ENCODE peak calls at places on chromosomes 3 and 15, in four cellular contexts. S is testis, R is stomach, A is HCT116. T is an unnamed sample.

GRCh38 chr3:75224419-75224818 is 439.7 kb upstream of the FRG2C start:
- DNase-seq in R (no peak), S (no peak), A (no peak), T (no peak)

GRCh38 chr3:134347516-134347915 is 26.7 kb downstream of the AMOTL2 start:
- DNase-seq in S (no peak), A (no peak), R (no peak), T (no peak)

GRCh38 chr3:37907906-37908305 is 46.2 kb downstream of the CTDSPL start:
- DNase-seq in R (no peak), A (no peak), S (no peak), T (no peak)

GRCh38 chr3:115098354-115099073 is 48.6 kb downstream of the ZBTB20 start:
- DNase-seq in R (no peak), A (no peak), S (no peak), T (no peak)

GRCh38 chr3:103247459-103247858 is 812.6 kb downstream of the ZPLD1 start:
- DNase-seq in S (no peak), R (no peak), A (no peak), T (no peak)

GRCh38 chr3:27681249-27681748 is 40.8 kb downstream of the EOMES start:
- DNase-seq in A (peak; percentile 78), S (no peak), R (no peak), T (no peak)

GRCh38 chr15:69786136-69786701 is 311.5 kb downstream of the TLE3 start:
- DNase-seq in R (no peak), S (no peak), A (no peak), T (no peak)

GRCh38 chr3:86990734-86991481 is at the start of gene VGLL3:
- DNase-seq in S (peak; percentile 82), A (no peak), R (peak; percentile 49), T (peak; percentile 60)

GRCh38 chr15:53251998-53252397 is 461.9 kb upstream of the ONECUT1 start:
- DNase-seq in A (no peak), S (no peak), R (no peak), T (peak; percentile 60)

GRCh38 chr3:195438371-195438770 is 4.4 kb downstream of the ACAP2 start:
- DNase-seq in A (peak; percentile 68), S (no peak), R (no peak), T (no peak)

GRCh38 chr3:56593455-56594158 is 36.6 kb downstream of the CCDC66 start:
- DNase-seq in R (no peak), S (no peak), A (no peak), T (no peak)

GRCh38 chr3:124322309-124322880 is 330.5 kb upstream of the ROPN1 start:
- DNase-seq in S (no peak), A (no peak), R (no peak), T (no peak)

GRCh38 chr15:47742742-47743141 is 25.4 kb downstream of the SEMA6D start:
- DNase-seq in S (no peak), A (no peak), R (no peak), T (no peak)

GRCh38 chr3:177358085-177358967 is 161.0 kb upstream of the TBL1XR1 start:
- DNase-seq in S (peak; percentile 80), R (peak; percentile 56), A (peak; percentile 89), T (peak; percentile 80)

GRCh38 chr3:30747771-30748281 is 141.4 kb downstream of the TGFBR2 start:
- DNase-seq in A (peak; percentile 49), S (no peak), R (no peak), T (no peak)

GRCh38 chr15:59294961-59295741 is 77.5 kb downstream of the MYO1E start:
- DNase-seq in R (no peak), S (no peak), A (peak; percentile 78), T (no peak)

GRCh38 chr3:37546876-37547275 is 314.8 kb upstream of the CTDSPL start:
- DNase-seq in R (no peak), A (no peak), S (no peak), T (no peak)

GRCh38 chr3:58063424-58063823 is 55.2 kb downstream of the FLNB start:
- DNase-seq in A (no peak), R (peak; percentile 38), S (peak; percentile 73), T (no peak)

GRCh38 chr15:89023311-89023961 is 64.8 kb upstream of the ABHD2 start:
- DNase-seq in R (no peak), A (no peak), S (no peak), T (no peak)

GRCh38 chr3:149590691-149591441 is 67.0 kb downstream of the WWTR1 start:
- DNase-seq in A (no peak), R (no peak), S (no peak), T (no peak)

GRCh38 chr3:159499031-159499793 is 489.4 kb upstream of the IL12A start:
- DNase-seq in A (no peak), S (no peak), R (no peak), T (no peak)

GRCh38 chr3:113084777-113085176 is 94.0 kb downstream of the GTPBP8 start:
- DNase-seq in S (peak; percentile 44), R (peak; percentile 31), A (no peak), T (no peak)

GRCh38 chr3:139555249-139555648 is 15.7 kb upstream of the RBP1 start:
- DNase-seq in A (no peak), R (no peak), S (no peak), T (no peak)

GRCh38 chr15:73994912-73995622 is 551 bp downstream of the PML start:
- DNase-seq in A (no peak), R (no peak), S (no peak), T (peak; percentile 64)

GRCh38 chr3:119380697-119381096 is 82.7 kb downstream of the TMEM39A start:
- DNase-seq in R (no peak), S (peak; percentile 48), A (peak; percentile 7), T (no peak)

GRCh38 chr15:48604567-48604966 is 40.9 kb downstream of the FBN1 start:
- DNase-seq in A (no peak), R (no peak), S (no peak), T (no peak)

GRCh38 chr15:86213420-86213819 is 133.7 kb downstream of the AGBL1 start:
- DNase-seq in S (no peak), A (no peak), R (no peak), T (no peak)

GRCh38 chr3:11136871-11137626 is 17.2 kb upstream of the HRH1 start:
- DNase-seq in R (no peak), A (peak; percentile 100), S (peak; percentile 68), T (no peak)

GRCh38 chr3:152459572-152459971 is 190.8 kb downstream of the MBNL1 start:
- DNase-seq in A (no peak), R (no peak), S (no peak), T (no peak)

GRCh38 chr3:152458725-152459515 is 190.2 kb downstream of the MBNL1 start:
- DNase-seq in S (no peak), R (no peak), A (no peak), T (no peak)

GRCh38 chr3:152458023-152458724 is 189.4 kb downstream of the MBNL1 start:
- DNase-seq in R (no peak), A (no peak), S (no peak), T (no peak)

GRCh38 chr3:152460936-152461335 is 192.2 kb downstream of the MBNL1 start:
- DNase-seq in R (no peak), A (no peak), S (no peak), T (no peak)

GRCh38 chr3:152461460-152461859 is 192.7 kb downstream of the MBNL1 start:
- DNase-seq in A (no peak), S (no peak), R (no peak), T (no peak)
- H3K27ac ChIP-seq in A (no peak overlapping the region), S (no peak overlapping the region), R (no peak overlapping the region), T (no peak overlapping the region)

GRCh38 chr3:23889401-23889800 is 27.4 kb downstream of the NKIRAS1 start:
- DNase-seq in R (no peak), S (no peak), A (no peak), T (no peak)

GRCh38 chr3:23888617-23889228 is 28.1 kb downstream of the NKIRAS1 start:
- DNase-seq in R (no peak), A (peak; percentile 33), S (no peak), T (no peak)

GRCh38 chr3:23889950-23890349 is 26.8 kb downstream of the NKIRAS1 start:
- DNase-seq in S (no peak), A (no peak), R (no peak), T (no peak)

GRCh38 chr3:23895181-23895580 is 21.6 kb downstream of the NKIRAS1 start:
- DNase-seq in R (no peak), A (no peak), S (no peak), T (no peak)

GRCh38 chr3:23894166-23895061 is 22.4 kb downstream of the NKIRAS1 start:
- DNase-seq in R (no peak), S (no peak), A (no peak), T (no peak)
- H3K36me3 ChIP-seq in R (no peaks in the 10 kb centered on the region), S (no peaks in the 10 kb centered on the region), A (peaks cover 21% of the 10 kb centered on the region), T (peaks cover 4% of the 10 kb centered on the region)

GRCh38 chr3:15634671-15635661 is 33.4 kb downstream of the BTD start:
- DNase-seq in A (no peak), S (peak; percentile 36), R (no peak), T (no peak)

GRCh38 chr3:15638891-15639262 is 37.3 kb downstream of the BTD start:
- DNase-seq in R (no peak), A (no peak), S (no peak), T (no peak)

GRCh38 chr3:15636028-15636709 is 34.6 kb downstream of the BTD start:
- DNase-seq in A (peak; percentile 67), S (no peak), R (no peak), T (no peak)

GRCh38 chr3:15638193-15638890 is 36.8 kb downstream of the BTD start:
- DNase-seq in A (no peak), R (no peak), S (no peak), T (no peak)

DNA sequence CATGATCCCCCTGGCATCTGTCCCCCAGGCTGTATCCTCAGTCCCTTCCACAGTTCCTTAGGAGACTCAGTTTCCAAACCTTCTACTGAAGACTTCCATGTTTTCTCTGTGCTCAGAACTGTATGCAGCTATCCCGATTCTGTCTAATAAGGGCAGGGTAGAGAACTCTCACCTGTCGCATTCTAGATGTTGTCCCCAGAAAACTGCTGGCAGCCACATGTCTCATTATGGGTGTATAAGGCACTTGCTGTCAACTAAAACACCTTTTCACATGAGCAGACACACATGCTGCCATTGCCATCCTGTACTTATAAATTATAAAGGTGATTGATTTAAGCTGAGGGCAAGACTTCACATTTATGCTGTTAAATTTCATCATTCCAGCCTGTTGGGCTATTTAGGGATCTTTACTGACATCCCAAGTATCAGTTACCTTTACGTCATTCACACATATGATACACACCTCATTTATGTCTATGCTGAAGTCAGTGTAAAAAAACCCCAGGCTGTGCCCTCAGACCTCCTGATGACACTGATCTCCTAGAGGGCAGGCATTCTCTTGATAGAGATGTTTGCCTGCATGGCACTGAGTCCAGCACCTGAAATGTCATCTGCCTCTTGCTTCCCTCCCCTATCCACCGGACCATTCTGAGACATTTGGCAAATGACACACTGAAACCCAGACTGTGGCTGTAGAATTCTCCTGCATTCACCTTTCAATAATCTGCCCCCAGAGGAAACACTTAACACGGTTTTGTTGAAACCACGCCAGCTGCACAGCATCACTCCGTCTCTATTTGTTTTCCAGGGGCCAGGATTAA is 35.8 kb downstream of the BTD start:
- DNase-seq in R (no peak), S (no peak), A (no peak), T (no peak)
- TF ChIP-seq POLR2A in R (no peak), S (no peak), A (no peak), T (no peak)

GRCh38 chr3:43346990-43347749 is 60.8 kb downstream of the SNRK start:
- DNase-seq in A (no peak), R (no peak), S (no peak), T (no peak)
- H3K27ac ChIP-seq in A (no peak overlapping the region), R (peak overlapping the region; percentile 28), S (no peak overlapping the region), T (no peak overlapping the region)